ENCODE peak calls at places on chromosome 9, in five cellular contexts. I is HEK293T, N is HepG2, P is K562, W is GM12878. A is an unnamed sample.

GRCh38 chr9:7370378-7370777 is 429.2 kb downstream of the DMAC1 start:
- DNase-seq in P (no peak), W (no peak), I (no peak), N (peak), A (no peak)

GRCh38 chr9:107213561-107214028 is 69.5 kb upstream of the RAD23B start:
- DNase-seq in N (peak), I (no peak), P (no peak), W (peak), A (no peak)

GRCh38 chr9:129258823-129259301 is 80.8 kb upstream of the IER5L start:
- DNase-seq in W (no peak), I (no peak), N (no peak), P (no peak), A (no peak)

GRCh38 chr9:87405677-87406544 is 91.8 kb upstream of the DAPK1 start:
- DNase-seq in N (no peak), P (no peak), W (no peak), I (no peak), A (no peak)

GRCh38 chr9:93451762-93452709 is 551 bp downstream of the FAM120A start:
- DNase-seq in I (peak), P (peak), N (peak), W (no peak), A (peak)

GRCh38 chr9:74795081-74795480 is 92.6 kb downstream of the TRPM6 start:
- DNase-seq in W (no peak), P (no peak), I (no peak), N (no peak), A (no peak)

GRCh38 chr9:120434532-120434931 is 145.4 kb downstream of the CDK5RAP2 start:
- DNase-seq in P (no peak), I (no peak), W (no peak), N (no peak), A (no peak)

GRCh38 chr9:80968611-80969010 is 720.7 kb downstream of the TLE1 start:
- DNase-seq in P (no peak), W (no peak), N (no peak), I (no peak), A (no peak)

GRCh38 chr9:131025953-131026858 is 17.2 kb downstream of the LAMC3 start:
- DNase-seq in P (peak), N (no peak), W (no peak), I (no peak), A (no peak)

GRCh38 chr9:3527653-3527960 is 1.8 kb upstream of the RFX3 start:
- DNase-seq in W (no peak), N (peak), P (no peak), I (no peak), A (no peak)

GRCh38 chr9:75962186-75963036 is 71.9 kb downstream of the PCSK5 start:
- DNase-seq in I (no peak), W (no peak), N (no peak), P (no peak), A (no peak)

GRCh38 chr9:121499177-121499426 is 542 bp downstream of the GGTA1 start:
- DNase-seq in I (no peak), N (no peak), P (no peak), W (no peak), A (no peak)

GRCh38 chr9:91312717-91313325 is 48.9 kb downstream of the AUH start:
- DNase-seq in N (no peak), P (no peak), I (no peak), W (no peak), A (peak)

GRCh38 chr9:127526655-127527559 is 75.6 kb downstream of the LRSAM1 start:
- DNase-seq in N (no peak), I (no peak), P (no peak), W (no peak), A (no peak)

GRCh38 chr9:12930906-12931305 is 156.1 kb downstream of the LURAP1L start:
- DNase-seq in N (no peak), P (no peak), I (no peak), W (no peak), A (peak)

GRCh38 chr9:87081523-87081922 is 134.2 kb upstream of the GAS1 start:
- DNase-seq in W (no peak), I (no peak), P (no peak), N (no peak), A (no peak)

GRCh38 chr9:69745716-69746538 is 13.9 kb downstream of the PTAR1 start:
- DNase-seq in W (no peak), I (no peak), P (no peak), N (peak), A (no peak)

GRCh38 chr9:37408933-37409710 is 13.4 kb upstream of the GRHPR start:
- DNase-seq in P (peak), I (no peak), W (peak), N (no peak), A (no peak)

GRCh38 chr9:37903581-37903830 is 421 bp downstream of the SLC25A51 start:
- DNase-seq in N (no peak), P (no peak), I (no peak), W (no peak), A (no peak)

GRCh38 chr9:130579738-130580463 is 524 bp downstream of the FUBP3 start:
- DNase-seq in I (peak), N (no peak), P (no peak), W (no peak), A (no peak)

GRCh38 chr9:14690986-14691730 is 2.1 kb downstream of the ZDHHC21 start:
- DNase-seq in W (no peak), P (no peak), I (no peak), N (no peak), A (no peak)

GRCh38 chr9:76799481-76799880 is 35.2 kb downstream of the PCA3 start:
- DNase-seq in N (no peak), W (no peak), I (no peak), P (no peak), A (no peak)

GRCh38 chr9:121073038-121073437 is 1.7 kb upstream of the CNTRL start:
- DNase-seq in I (no peak), N (no peak), P (no peak), W (no peak), A (no peak)

GRCh38 chr9:79008916-79009315 is 562.8 kb upstream of the TLE4 start:
- DNase-seq in I (no peak), N (no peak), P (no peak), W (no peak), A (no peak)

GRCh38 chr9:74940600-74940999 is 12.1 kb downstream of the C9orf40 start:
- DNase-seq in I (peak), N (peak), P (no peak), W (no peak), A (no peak)

GRCh38 chr9:79976501-79977444 is 405.0 kb downstream of the TLE4 start:
- DNase-seq in W (no peak), N (no peak), P (no peak), I (no peak), A (no peak)

GRCh38 chr9:93496285-93496684 is 42.9 kb upstream of the FAM120AOS start:
- DNase-seq in I (no peak), N (no peak), W (no peak), P (no peak), A (no peak)

GRCh38 chr9:120436937-120437592 is 142.9 kb downstream of the CDK5RAP2 start:
- DNase-seq in P (no peak), N (no peak), W (no peak), I (no peak), A (no peak)

DNA sequence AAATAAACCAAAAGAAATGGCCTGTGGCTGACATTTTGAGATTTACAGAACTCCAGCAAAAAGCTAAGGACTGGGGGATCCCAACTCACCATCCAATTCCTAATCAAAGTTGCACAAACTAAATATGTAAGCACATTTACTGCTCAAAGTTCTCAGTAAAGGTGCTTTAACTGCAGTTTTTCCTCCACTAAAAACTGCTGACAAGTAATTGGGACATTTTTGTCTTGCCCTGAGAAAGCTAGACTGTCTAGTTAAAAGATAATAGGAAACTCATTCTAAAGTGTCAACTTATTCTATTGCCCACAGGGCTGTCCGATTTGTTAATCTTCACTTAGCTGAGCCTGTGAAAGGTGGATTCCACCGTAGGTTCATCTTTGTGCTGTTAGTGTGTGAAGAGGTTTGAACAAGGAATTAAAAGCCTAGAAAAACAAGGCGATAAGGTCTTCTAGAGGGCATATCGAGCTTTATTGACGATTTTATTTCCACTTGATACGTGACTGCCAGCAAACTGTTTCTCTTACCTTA is 1.0 kb downstream of the DOCK8 start:
- DNase-seq in W (no peak), N (no peak), I (no peak), P (no peak), A (no peak)
- TF ChIP-seq FOXM1 in W (no peak), N (no peak), I (no peak), P (no peak), A (no peak)

GRCh38 chr9:113715086-113715485 is 161.0 kb upstream of the ZNF618 start:
- DNase-seq in I (no peak), N (no peak), W (no peak), P (no peak), A (no peak)
- TF ChIP-seq FOXM1 in I (no peak), N (no peak), W (no peak), P (no peak), A (no peak)

GRCh38 chr9:108834959-108835696 is 20.7 kb downstream of the ACTL7B start:
- DNase-seq in N (no peak), I (no peak), P (no peak), W (no peak), A (no peak)
- TF ChIP-seq FOXM1 in N (no peak), I (no peak), P (no peak), W (no peak), A (no peak)

GRCh38 chr9:89805726-89806125 is 200.9 kb downstream of the GADD45G start:
- DNase-seq in N (no peak), P (no peak), W (no peak), I (no peak), A (no peak)

GRCh38 chr9:89807682-89808075 is 202.9 kb downstream of the GADD45G start:
- DNase-seq in P (no peak), W (no peak), I (no peak), N (no peak), A (no peak)

GRCh38 chr9:89808076-89808701 is 203.4 kb downstream of the GADD45G start:
- DNase-seq in I (peak), N (no peak), P (no peak), W (no peak), A (peak)

GRCh38 chr9:89806371-89807100 is 201.7 kb downstream of the GADD45G start:
- DNase-seq in I (no peak), P (no peak), N (no peak), W (no peak), A (no peak)

DNA sequence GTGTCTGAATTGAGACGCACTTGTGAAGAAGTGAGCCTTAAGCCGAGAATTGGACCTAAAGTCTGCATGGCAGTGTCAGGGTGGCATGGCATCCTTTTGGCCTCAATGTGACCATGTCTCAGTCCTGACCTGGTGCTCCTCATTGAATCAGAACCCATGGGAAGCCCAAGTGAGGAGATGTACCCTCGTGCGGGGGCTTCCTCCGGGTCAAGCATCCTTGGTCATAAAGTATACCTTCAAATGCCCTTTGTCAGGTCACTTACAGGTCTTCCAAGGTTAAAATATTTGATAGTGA is 202.2 kb downstream of the GADD45G start:
- DNase-seq in P (no peak), W (no peak), N (no peak), I (no peak), A (no peak)
- TF ChIP-seq FOXM1 in P (no peak), W (no peak), N (no peak), I (no peak), A (no peak)

GRCh38 chr9:5185220-5185840 is at the start of gene INSL6:
- DNase-seq in I (no peak), N (no peak), P (no peak), W (no peak), A (no peak)
- TF ChIP-seq FOXM1 in I (no peak), N (no peak), P (no peak), W (no peak), A (no peak)

A was measured in SK-N-SH.